ENCODE peak calls at places on chromosome 7, in four cellular contexts. One of them, this sample, is unnamed.
A peak's percentile ranks its signal among the peaks of the same experiment; 100 is the strongest.

GRCh38 chr7:92057375-92057774 is 76.9 kb downstream of the CYP51A1 start:
- DNase-seq in NCI-H1092 treated with DMSO at 0.1 percent for 48 hours: no peak
- DNase-seq in NCI-H1105 treated with DMSO at 0.1 percent for 48 hours: no peak
- DNase-seq in Kasumi-1: no peak
- DNase-seq in this sample: peak; percentile 75

GRCh38 chr7:150754950-150755349 is 17.7 kb downstream of the GIMAP5 start:
- DNase-seq in NCI-H1092 treated with DMSO at 0.1 percent for 48 hours: no peak
- DNase-seq in NCI-H1105 treated with DMSO at 0.1 percent for 48 hours: no peak
- DNase-seq in Kasumi-1: no peak
- DNase-seq in this sample: no peak

GRCh38 chr7:119900996-119901395 is 372.0 kb upstream of the KCND2 start:
- DNase-seq in NCI-H1092 treated with DMSO at 0.1 percent for 48 hours: no peak
- DNase-seq in NCI-H1105 treated with DMSO at 0.1 percent for 48 hours: no peak
- DNase-seq in Kasumi-1: no peak
- DNase-seq in this sample: no peak

GRCh38 chr7:112157072-112157471 is 49.1 kb downstream of the DOCK4 start:
- DNase-seq in NCI-H1092 treated with DMSO at 0.1 percent for 48 hours: no peak
- DNase-seq in NCI-H1105 treated with DMSO at 0.1 percent for 48 hours: no peak
- DNase-seq in Kasumi-1: peak; percentile 34
- DNase-seq in this sample: no peak

GRCh38 chr7:70512719-70513118 is 619.2 kb upstream of the GALNT17 start:
- DNase-seq in NCI-H1092 treated with DMSO at 0.1 percent for 48 hours: peak; percentile 92
- DNase-seq in NCI-H1105 treated with DMSO at 0.1 percent for 48 hours: peak; percentile 68
- DNase-seq in Kasumi-1: no peak
- DNase-seq in this sample: no peak

GRCh38 chr7:154680894-154681659 is 321.8 kb downstream of the PAXIP1 start:
- DNase-seq in NCI-H1092 treated with DMSO at 0.1 percent for 48 hours: no peak
- DNase-seq in NCI-H1105 treated with DMSO at 0.1 percent for 48 hours: no peak
- DNase-seq in Kasumi-1: no peak
- DNase-seq in this sample: no peak

GRCh38 chr7:29040570-29040906 is 82.4 kb upstream of the TRIL start:
- DNase-seq in NCI-H1092 treated with DMSO at 0.1 percent for 48 hours: no peak
- DNase-seq in NCI-H1105 treated with DMSO at 0.1 percent for 48 hours: no peak
- DNase-seq in Kasumi-1: no peak
- DNase-seq in this sample: no peak

GRCh38 chr7:38512704-38513103 is 118.5 kb downstream of the AMPH start:
- DNase-seq in NCI-H1092 treated with DMSO at 0.1 percent for 48 hours: no peak
- DNase-seq in NCI-H1105 treated with DMSO at 0.1 percent for 48 hours: no peak
- DNase-seq in Kasumi-1: no peak
- DNase-seq in this sample: no peak

GRCh38 chr7:144720139-144720538 is 115.7 kb downstream of the TPK1 start:
- DNase-seq in NCI-H1092 treated with DMSO at 0.1 percent for 48 hours: no peak
- DNase-seq in NCI-H1105 treated with DMSO at 0.1 percent for 48 hours: no peak
- DNase-seq in Kasumi-1: no peak
- DNase-seq in this sample: no peak

GRCh38 chr7:135512135-135512887 is 2.4 kb upstream of the CNOT4 start:
- DNase-seq in NCI-H1092 treated with DMSO at 0.1 percent for 48 hours: peak; percentile 83
- DNase-seq in NCI-H1105 treated with DMSO at 0.1 percent for 48 hours: peak; percentile 65
- DNase-seq in Kasumi-1: peak; percentile 92
- DNase-seq in this sample: no peak

GRCh38 chr7:34385385-34385784 is 272.6 kb upstream of the NPSR1 start:
- DNase-seq in NCI-H1092 treated with DMSO at 0.1 percent for 48 hours: no peak
- DNase-seq in NCI-H1105 treated with DMSO at 0.1 percent for 48 hours: no peak
- DNase-seq in Kasumi-1: no peak
- DNase-seq in this sample: no peak

This sample was measured in transverse colon.